ENCODE peak calls at places on chromosome 19, in four cellular contexts. A is mesendoderm, P is H1, M is IMR-90. D is an unnamed sample.

GRCh38 chr19:57934820-57935665 is at the start of gene ZNF418:
- DNase-seq in P (peak; percentile 60), A (peak; percentile 97), M (peak; percentile 84), D (peak; percentile 89)

GRCh38 chr19:24040621-24041020 is 46.4 kb upstream of the ZNF254 start:
- DNase-seq in M (no peak), P (no peak), A (no peak), D (no peak)

GRCh38 chr19:29324717-29325116 is 111.8 kb upstream of the UQCRFS1 start:
- DNase-seq in M (no peak), P (no peak), A (no peak), D (no peak)

GRCh38 chr19:1240925-1241324 is 626 bp upstream of the ATP5F1D start:
- DNase-seq in P (no peak), A (no peak), M (no peak), D (no peak)

GRCh38 chr19:32988724-32989123 is 16.7 kb downstream of the FAAP24 start:
- DNase-seq in P (no peak), M (no peak), A (no peak), D (no peak)

GRCh38 chr19:33812388-33813330 is 16.0 kb downstream of the KCTD15 start:
- DNase-seq in M (no peak), A (no peak), P (no peak), D (no peak)

GRCh38 chr19:40332669-40333068 is 15.5 kb downstream of the C19orf47 start:
- DNase-seq in P (no peak), M (no peak), A (no peak), D (no peak)

GRCh38 chr19:2076481-2077082 is 19.5 kb downstream of the MOB3A start:
- DNase-seq in A (no peak), M (no peak), P (no peak), D (no peak)

GRCh38 chr19:1041835-1042685 is 2.2 kb downstream of the ABCA7 start:
- DNase-seq in A (no peak), P (no peak), M (no peak), D (peak; percentile 27)

GRCh38 chr19:36916991-36917390 is 859 bp downstream of the ZNF568 start:
- DNase-seq in A (peak; percentile 9), M (peak; percentile 33), P (no peak), D (no peak)

GRCh38 chr19:15110418-15110815 is 3.2 kb downstream of the SYDE1 start:
- DNase-seq in A (no peak), P (no peak), M (no peak), D (no peak)

GRCh38 chr19:6639439-6639838 is 30.5 kb downstream of the TNFSF14 start:
- DNase-seq in M (no peak), P (no peak), A (no peak), D (no peak)

GRCh38 chr19:43700368-43701015 is 15.4 kb upstream of the IRGC start:
- DNase-seq in P (no peak), M (peak; percentile 84), A (peak; percentile 44), D (no peak)

GRCh38 chr19:2072757-2073551 is 21.9 kb upstream of the MKNK2 start:
- DNase-seq in A (no peak), P (no peak), M (no peak), D (no peak)

GRCh38 chr19:4375620-4376228 is 24.6 kb downstream of the SH3GL1 start:
- DNase-seq in P (no peak), A (peak; percentile 81), M (peak; percentile 81), D (no peak)

GRCh38 chr19:46678110-46678732 is 17.2 kb upstream of the DACT3 start:
- DNase-seq in P (no peak), A (peak; percentile 77), M (no peak), D (peak; percentile 91)

GRCh38 chr19:4980838-4981680 is 12.1 kb downstream of the KDM4B start:
- DNase-seq in M (no peak), P (no peak), A (peak; percentile 43), D (peak; percentile 60)

GRCh38 chr19:7975037-7975436 is 30.4 kb downstream of the ELAVL1 start:
- DNase-seq in P (no peak), M (no peak), A (no peak), D (no peak)

GRCh38 chr19:7932276-7932929 is 6.5 kb upstream of the CTXN1 start:
- DNase-seq in M (no peak), P (no peak), A (no peak), D (no peak)

GRCh38 chr19:23436318-23436717 is 41.0 kb upstream of the ZNF91 start:
- DNase-seq in P (no peak), M (no peak), A (peak; percentile 25), D (no peak)

GRCh38 chr19:5718579-5719273 is 1.2 kb downstream of the LONP1 start:
- DNase-seq in A (peak; percentile 84), M (peak; percentile 91), P (no peak), D (no peak)

GRCh38 chr19:44718441-44719261 is 19.7 kb downstream of the CEACAM16 start:
- DNase-seq in A (peak; percentile 97), P (no peak), M (peak; percentile 56), D (peak; percentile 89)

GRCh38 chr19:50431343-50432220 is 1.1 kb upstream of the MYBPC2 start:
- DNase-seq in M (peak; percentile 57), A (peak; percentile 89), P (peak; percentile 66), D (peak; percentile 90)

GRCh38 chr19:32811151-32811550 is 58.4 kb downstream of the SLC7A9 start:
- DNase-seq in A (no peak), P (no peak), M (no peak), D (no peak)

GRCh38 chr19:50328257-50329145 is 676 bp downstream of the KCNC3 start:
- DNase-seq in M (no peak), P (no peak), A (peak; percentile 36), D (peak; percentile 38)

GRCh38 chr19:10290876-10291553 is 1.3 kb downstream of the ICAM5 start:
- DNase-seq in A (peak; percentile 60), P (no peak), M (peak; percentile 54), D (peak; percentile 68)
- H3K4me2 ChIP-seq in A (peak overlapping the region; percentile 59), P (peak overlapping the region; percentile 81), M (peak overlapping the region; percentile 96), D (peak overlapping the region; percentile 92)

GRCh38 chr19:51587264-51588191 is 16.4 kb downstream of the ZNF175 start:
- DNase-seq in P (no peak), M (no peak), A (no peak), D (no peak)
- H3K56ac ChIP-seq in P (no peak overlapping the region), M (no peak overlapping the region), A (no peak overlapping the region), D (no peak overlapping the region)

GRCh38 chr19:38942471-38943181 is 11.9 kb downstream of the MRPS12 start:
- DNase-seq in A (no peak), M (no peak), P (no peak), D (no peak)
- H2BK120ac ChIP-seq in A (no peak overlapping the region), M (no peak overlapping the region), P (no peak overlapping the region), D (no peak overlapping the region)

DNA sequence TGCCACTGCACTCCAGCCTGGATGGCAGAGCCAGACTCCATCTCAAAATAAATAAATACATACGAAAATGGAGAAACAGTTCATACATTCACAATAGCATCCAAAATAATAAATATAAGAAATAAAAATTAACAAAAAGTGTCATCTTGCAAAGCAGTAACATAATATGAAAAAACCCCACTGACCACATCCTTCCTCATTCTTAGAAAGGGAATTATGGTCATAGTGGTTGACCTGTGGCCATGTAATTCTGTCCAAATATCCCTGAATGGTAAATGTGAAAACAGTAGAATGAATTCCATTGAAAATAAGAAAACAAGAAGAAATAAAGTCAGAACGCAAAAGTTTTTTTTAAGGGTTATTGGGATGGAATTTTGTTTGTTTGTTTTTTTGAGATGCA is 7.0 kb upstream of the CDC42EP5 start:
- DNase-seq in M (no peak), A (no peak), P (no peak), D (no peak)
- H3K4me2 ChIP-seq in M (no peak overlapping the region), A (no peak overlapping the region), P (no peak overlapping the region), D (no peak overlapping the region)

GRCh38 chr19:3193256-3194062 is 7.7 kb downstream of the NCLN start:
- DNase-seq in A (no peak), M (no peak), P (no peak), D (no peak)

GRCh38 chr19:3192684-3193083 is 7.0 kb downstream of the NCLN start:
- DNase-seq in A (no peak), P (no peak), M (no peak), D (no peak)

GRCh38 chr19:3190921-3191805 is 5.4 kb downstream of the NCLN start:
- DNase-seq in A (no peak), P (no peak), M (no peak), D (no peak)

GRCh38 chr19:3190470-3190770 is 4.7 kb downstream of the NCLN start:
- DNase-seq in P (no peak), M (no peak), A (no peak), D (no peak)

GRCh38 chr19:3192228-3192635 is 6.5 kb downstream of the NCLN start:
- DNase-seq in A (no peak), M (no peak), P (no peak), D (no peak)
- H3K56ac ChIP-seq in A (no peak overlapping the region), M (no peak overlapping the region), P (no peak overlapping the region), D (no peak overlapping the region)

GRCh38 chr19:18588611-18589379 is at the start of gene REX1BD:
- DNase-seq in P (no peak), A (peak; percentile 89), M (peak; percentile 68), D (peak; percentile 90)

GRCh38 chr19:18587561-18587960 is 1.0 kb upstream of the REX1BD start:
- DNase-seq in A (no peak), M (no peak), P (no peak), D (no peak)

GRCh38 chr19:18587962-18588610 is 512 bp upstream of the REX1BD start:
- DNase-seq in M (no peak), P (no peak), A (no peak), D (peak; percentile 42)

GRCh38 chr19:18590273-18591272 is 2.0 kb downstream of the REX1BD start:
- DNase-seq in M (peak; percentile 57), P (peak; percentile 93), A (peak; percentile 99), D (peak; percentile 98)

GRCh38 chr19:18589380-18590272 is 1.0 kb downstream of the REX1BD start:
- DNase-seq in M (peak; percentile 55), A (peak; percentile 94), P (peak; percentile 69), D (peak; percentile 93)
- H2BK120ac ChIP-seq in M (no peak overlapping the region), A (no peak overlapping the region), P (no peak overlapping the region), D (no peak overlapping the region)

GRCh38 chr19:21022996-21023395 is 2.5 kb downstream of the ZNF430 start:
- DNase-seq in P (no peak), A (peak; percentile 25), M (peak; percentile 66), D (no peak)
- H3K4me2 ChIP-seq in P (no peak overlapping the region), A (no peak overlapping the region), M (peak overlapping the region; percentile 3), D (no peak overlapping the region)

GRCh38 chr19:12208221-12208620 is 45.3 kb downstream of the ZNF136 start:
- DNase-seq in P (no peak), M (no peak), A (no peak), D (no peak)
- H3K56ac ChIP-seq in P (no peak overlapping the region), M (no peak overlapping the region), A (no peak overlapping the region), D (no peak overlapping the region)